ENCODE peak calls at places on chromosome 9, in ten cellular contexts. J is OCI-LY7; Q is SHP77; K is amygdala; R is H4; I is effector memory CD4-positive, alpha-beta T cell; A is anterior cingulate cortex; L is AG04450; D is non-pigmented ciliary epithelial cell; V is effector memory CD8-positive, alpha-beta T cell. F is an unnamed sample.

GRCh38 chr9:127801955-127802575 is 617 bp upstream of the FPGS start:
- DNase-seq in J (no peak), Q (no peak), K (no peak), R (no peak), I (no peak), A (no peak), L (no peak), D (no peak), V (no peak), F (no peak)

GRCh38 chr9:111263116-111263515 is 66.9 kb downstream of the OR2K2 start:
- DNase-seq in J (no peak), Q (no peak), K (no peak), R (no peak), I (no peak), A (no peak), L (no peak), D (no peak), V (no peak), F (no peak)

GRCh38 chr9:104914458-104914857 is 13.5 kb downstream of the ABCA1 start:
- DNase-seq in J (no peak), Q (no peak), K (no peak), R (no peak), I (no peak), A (no peak), L (no peak), D (no peak), V (no peak), F (no peak)

GRCh38 chr9:89482056-89482784 is 15.7 kb downstream of the SEMA4D start:
- DNase-seq in J (no peak), Q (no peak), K (no peak), R (no peak), I (no peak), A (peak), L (no peak), D (no peak), V (no peak), F (no peak)

GRCh38 chr9:110947645-110948044 is 90.6 kb downstream of the LPAR1 start:
- DNase-seq in J (no peak), Q (no peak), K (no peak), R (no peak), I (no peak), A (no peak), L (no peak), D (no peak), V (no peak), F (no peak)

GRCh38 chr9:128065907-128066712 is 1.0 kb downstream of the NAIF1 start:
- DNase-seq in J (no peak), Q (no peak), K (no peak), R (no peak), I (no peak), A (no peak), L (no peak), D (no peak), V (no peak), F (peak)

GRCh38 chr9:109640232-109641078 is 139.5 kb upstream of the PALM2AKAP2 start:
- DNase-seq in J (no peak), Q (peak), K (peak), R (peak), I (no peak), A (peak), L (no peak), D (no peak), V (no peak), F (peak)

GRCh38 chr9:2276296-2276695 is 261.1 kb downstream of the SMARCA2 start:
- DNase-seq in J (no peak), Q (no peak), K (no peak), R (no peak), I (no peak), A (no peak), L (no peak), D (no peak), V (no peak), F (no peak)

GRCh38 chr9:71986860-71987259 is 73.6 kb downstream of the C9orf57 start:
- DNase-seq in J (no peak), Q (no peak), K (no peak), R (no peak), I (no peak), A (no peak), L (no peak), D (no peak), V (no peak), F (no peak)

GRCh38 chr9:37300620-37301368 is 121.7 kb upstream of the GRHPR start:
- DNase-seq in J (no peak), Q (no peak), K (no peak), R (no peak), I (no peak), A (no peak), L (no peak), D (no peak), V (no peak), F (no peak)

GRCh38 chr9:99169982-99170761 is 51.6 kb downstream of the ALG2 start:
- DNase-seq in J (no peak), Q (peak), K (no peak), R (no peak), I (no peak), A (no peak), L (no peak), D (no peak), V (no peak), F (no peak)

GRCh38 chr9:29691758-29692407 is 2118.6 kb upstream of the C9orf72 start:
- DNase-seq in J (peak), Q (peak), K (no peak), R (peak), I (no peak), A (no peak), L (no peak), D (no peak), V (no peak), F (peak)

GRCh38 chr9:15592317-15592716 is 39.5 kb downstream of the CCDC171 start:
- DNase-seq in J (no peak), Q (no peak), K (no peak), R (no peak), I (no peak), A (no peak), L (no peak), D (no peak), V (no peak), F (no peak)

GRCh38 chr9:90827181-90827866 is 25.7 kb downstream of the SYK start:
- DNase-seq in J (peak), Q (no peak), K (no peak), R (no peak), I (no peak), A (no peak), L (no peak), D (no peak), V (no peak), F (no peak)

GRCh38 chr9:125758986-125759811 is 12.0 kb downstream of the PBX3 start:
- DNase-seq in J (peak), Q (peak), K (no peak), R (peak), I (no peak), A (peak), L (no peak), D (no peak), V (no peak), F (no peak)